ENCODE peak calls at places on chromosomes 13 and 19, in ten cellular contexts. A, O, N, D, G, E, F, W, C and L are unnamed samples.

GRCh38 chr13:53010374-53011105 is 18.1 kb upstream of the OLFM4 start:
- DNase-seq in A (no peak), O (no peak), N (no peak), D (no peak), G (no peak), E (no peak), F (no peak), W (no peak), C (no peak), L (no peak)

GRCh38 chr13:23672616-23673015 is 102.4 kb downstream of the TNFRSF19 start:
- DNase-seq in A (no peak), O (peak), N (no peak), D (no peak), G (no peak), E (no peak), F (no peak), W (no peak), C (no peak), L (no peak)

GRCh38 chr19:11578342-11579142 is 1.1 kb upstream of the ACP5 start:
- DNase-seq in A (peak), O (no peak), N (no peak), D (no peak), G (peak), E (peak), F (no peak), W (no peak), C (peak), L (no peak)

GRCh38 chr13:70173236-70173959 is 65.1 kb upstream of the KLHL1 start:
- DNase-seq in A (no peak), O (no peak), N (no peak), D (no peak), G (no peak), E (no peak), F (no peak), W (no peak), C (no peak), L (no peak)

GRCh38 chr19:18020212-18021067 is 12.5 kb downstream of the ARRDC2 start:
- DNase-seq in A (no peak), O (peak), N (no peak), D (peak), G (peak), E (peak), F (no peak), W (no peak), C (peak), L (no peak)

GRCh38 chr13:94305463-94305862 is 174.0 kb downstream of the DCT start:
- DNase-seq in A (no peak), O (peak), N (no peak), D (peak), G (no peak), E (no peak), F (no peak), W (peak), C (no peak), L (no peak)

GRCh38 chr13:35475131-35475959 is 1.1 kb downstream of the MAB21L1 start:
- DNase-seq in A (no peak), O (peak), N (peak), D (peak), G (no peak), E (peak), F (peak), W (peak), C (no peak), L (peak)

GRCh38 chr13:26618726-26619125 is 61.2 kb downstream of the WASF3 start:
- DNase-seq in A (no peak), O (no peak), N (no peak), D (no peak), G (no peak), E (no peak), F (no peak), W (no peak), C (no peak), L (no peak)

GRCh38 chr19:6164906-6165531 is 29.6 kb downstream of the ACSBG2 start:
- DNase-seq in A (no peak), O (no peak), N (no peak), D (no peak), G (no peak), E (no peak), F (no peak), W (no peak), C (no peak), L (no peak)

GRCh38 chr13:50403311-50403710 is 388.1 kb downstream of the KCNRG start:
- DNase-seq in A (no peak), O (no peak), N (no peak), D (no peak), G (no peak), E (no peak), F (no peak), W (no peak), C (no peak), L (no peak)

GRCh38 chr13:32496574-32497160 is 41.9 kb downstream of the N4BP2L2 start:
- DNase-seq in A (no peak), O (no peak), N (no peak), D (no peak), G (no peak), E (no peak), F (no peak), W (peak), C (no peak), L (no peak)

GRCh38 chr19:20287070-20287469 is 120.1 kb downstream of the ZNF486 start:
- DNase-seq in A (no peak), O (no peak), N (no peak), D (no peak), G (no peak), E (no peak), F (no peak), W (no peak), C (no peak), L (no peak)

GRCh38 chr19:55283548-55284393 is at the start of gene BRSK1:
- DNase-seq in A (peak), O (peak), N (peak), D (peak), G (peak), E (no peak), F (peak), W (peak), C (no peak), L (no peak)

GRCh38 chr13:49980266-49980665 is 16.6 kb upstream of the TRIM13 start:
- DNase-seq in A (no peak), O (peak), N (no peak), D (no peak), G (no peak), E (no peak), F (no peak), W (no peak), C (no peak), L (no peak)

GRCh38 chr19:10773969-10774368 is 56.1 kb downstream of the DNM2 start:
- DNase-seq in A (no peak), O (no peak), N (no peak), D (no peak), G (no peak), E (no peak), F (no peak), W (no peak), C (no peak), L (no peak)

GRCh38 chr13:41645313-41645712 is 188.0 kb downstream of the RGCC start:
- DNase-seq in A (no peak), O (peak), N (no peak), D (peak), G (no peak), E (no peak), F (no peak), W (peak), C (peak), L (no peak)

GRCh38 chr19:21128901-21129698 is 12.7 kb upstream of the ZNF431 start:
- DNase-seq in A (no peak), O (peak), N (no peak), D (no peak), G (no peak), E (no peak), F (no peak), W (no peak), C (no peak), L (no peak)

GRCh38 chr13:35349673-35350278 is 126.7 kb downstream of the MAB21L1 start:
- DNase-seq in A (no peak), O (peak), N (no peak), D (peak), G (no peak), E (no peak), F (no peak), W (peak), C (no peak), L (no peak)

GRCh38 chr19:7228935-7229541 is 65.2 kb downstream of the INSR start:
- DNase-seq in A (no peak), O (no peak), N (no peak), D (no peak), G (no peak), E (no peak), F (no peak), W (no peak), C (no peak), L (no peak)

GRCh38 chr19:54115071-54116063 is at the start of the genes PRPF31 and TFPT:
- DNase-seq in A (peak), O (peak), N (peak), D (peak), G (peak), E (peak), F (peak), W (peak), C (peak), L (no peak)
- TF ChIP-seq CTCF in A (no peak), O (no peak), N (no peak), D (no peak), G (no peak), E (no peak), F (peak), W (no peak), C (no peak), L (peak)

DNA sequence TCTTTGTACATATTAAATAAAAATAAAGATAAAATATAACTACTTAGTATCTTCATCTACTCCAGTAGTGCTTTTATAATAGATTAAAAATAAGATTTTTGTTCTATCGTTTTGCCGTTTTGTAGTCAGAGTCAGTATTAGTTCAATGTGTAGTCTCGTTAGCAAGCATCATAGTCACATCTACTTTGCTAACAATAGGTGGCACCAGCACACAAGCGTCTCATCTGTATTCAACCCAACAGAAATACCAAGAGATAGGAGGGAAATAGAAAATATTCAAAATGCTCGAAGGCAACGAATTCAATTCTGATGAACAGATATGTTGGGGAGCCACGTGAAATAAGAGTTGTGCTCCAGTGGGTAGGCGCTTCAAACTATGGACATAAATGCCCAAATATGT is 21.4 kb upstream of the MICU2 start:
- DNase-seq in A (no peak), O (peak), N (no peak), D (no peak), G (no peak), E (no peak), F (no peak), W (peak), C (no peak), L (no peak)
- TF ChIP-seq CTCF in A (peak), O (peak), N (peak), D (peak), G (peak), E (no peak), F (no peak), W (peak), C (peak), L (peak)

GRCh38 chr19:23439623-23440022 is 44.4 kb upstream of the ZNF91 start:
- DNase-seq in A (no peak), O (no peak), N (no peak), D (no peak), G (no peak), E (no peak), F (no peak), W (no peak), C (no peak), L (no peak)
- TF ChIP-seq CTCF in A (no peak), O (peak), N (peak), D (peak), G (peak), E (no peak), F (peak), W (peak), C (no peak), L (no peak)

GRCh38 chr13:39215971-39216370 is 177.7 kb downstream of the NHLRC3 start:
- DNase-seq in A (no peak), O (no peak), N (no peak), D (no peak), G (no peak), E (no peak), F (no peak), W (no peak), C (no peak), L (no peak)

GRCh38 chr13:39209731-39210633 is 171.7 kb downstream of the NHLRC3 start:
- DNase-seq in A (no peak), O (peak), N (no peak), D (no peak), G (no peak), E (no peak), F (no peak), W (peak), C (no peak), L (no peak)

GRCh38 chr13:39210961-39211534 is 172.8 kb downstream of the NHLRC3 start:
- DNase-seq in A (no peak), O (no peak), N (no peak), D (no peak), G (no peak), E (no peak), F (no peak), W (no peak), C (no peak), L (no peak)
- TF ChIP-seq CTCF in A (no peak), O (no peak), N (no peak), D (no peak), G (no peak), E (no peak), F (no peak), W (no peak), C (no peak), L (peak)

GRCh38 chr19:38012944-38013343 is 105.9 kb downstream of the SIPA1L3 start:
- DNase-seq in A (no peak), O (no peak), N (no peak), D (no peak), G (no peak), E (no peak), F (no peak), W (no peak), C (no peak), L (no peak)

GRCh38 chr19:38011426-38011825 is 104.4 kb downstream of the SIPA1L3 start:
- DNase-seq in A (no peak), O (no peak), N (no peak), D (no peak), G (no peak), E (no peak), F (no peak), W (no peak), C (no peak), L (no peak)

GRCh38 chr19:38012290-38012689 is 105.3 kb downstream of the SIPA1L3 start:
- DNase-seq in A (no peak), O (no peak), N (no peak), D (no peak), G (no peak), E (no peak), F (no peak), W (no peak), C (no peak), L (no peak)

GRCh38 chr19:38006361-38007045 is 99.5 kb downstream of the SIPA1L3 start:
- DNase-seq in A (no peak), O (no peak), N (no peak), D (no peak), G (no peak), E (no peak), F (no peak), W (no peak), C (no peak), L (no peak)

GRCh38 chr19:38009650-38010229 is 102.7 kb downstream of the SIPA1L3 start:
- DNase-seq in A (no peak), O (no peak), N (no peak), D (no peak), G (no peak), E (no peak), F (no peak), W (no peak), C (no peak), L (no peak)
- TF ChIP-seq CTCF in A (no peak), O (no peak), N (no peak), D (no peak), G (no peak), E (no peak), F (no peak), W (no peak), C (no peak), L (no peak)

GRCh38 chr13:36915106-36915505 is 4.9 kb downstream of the SMAD9 start:
- DNase-seq in A (no peak), O (no peak), N (no peak), D (no peak), G (no peak), E (no peak), F (no peak), W (no peak), C (no peak), L (no peak)

GRCh38 chr13:36913463-36913862 is 6.6 kb downstream of the SMAD9 start:
- DNase-seq in A (no peak), O (no peak), N (no peak), D (no peak), G (no peak), E (no peak), F (no peak), W (no peak), C (no peak), L (no peak)

GRCh38 chr13:36912369-36912768 is 7.7 kb downstream of the SMAD9 start:
- DNase-seq in A (no peak), O (peak), N (no peak), D (no peak), G (no peak), E (no peak), F (no peak), W (no peak), C (no peak), L (no peak)

GRCh38 chr13:36914648-36915047 is 5.4 kb downstream of the SMAD9 start:
- DNase-seq in A (no peak), O (no peak), N (no peak), D (no peak), G (no peak), E (no peak), F (no peak), W (no peak), C (no peak), L (no peak)

GRCh38 chr13:36912983-36913382 is 7.1 kb downstream of the SMAD9 start:
- DNase-seq in A (no peak), O (no peak), N (no peak), D (no peak), G (no peak), E (no peak), F (no peak), W (no peak), C (no peak), L (no peak)
- TF ChIP-seq CTCF in A (no peak), O (no peak), N (no peak), D (no peak), G (no peak), E (no peak), F (no peak), W (no peak), C (no peak), L (no peak)

GRCh38 chr13:113061796-113062425 is 43.7 kb upstream of the F7 start:
- DNase-seq in A (no peak), O (no peak), N (no peak), D (no peak), G (no peak), E (peak), F (no peak), W (no peak), C (peak), L (peak)

GRCh38 chr13:113064000-113064533 is 41.5 kb upstream of the F7 start:
- DNase-seq in A (no peak), O (no peak), N (no peak), D (no peak), G (no peak), E (peak), F (no peak), W (no peak), C (no peak), L (peak)

GRCh38 chr13:113064534-113065405 is 40.8 kb upstream of the F7 start:
- DNase-seq in A (no peak), O (peak), N (no peak), D (no peak), G (no peak), E (peak), F (no peak), W (peak), C (no peak), L (peak)

GRCh38 chr13:113062691-113063090 is 42.9 kb upstream of the F7 start:
- DNase-seq in A (no peak), O (no peak), N (no peak), D (no peak), G (no peak), E (peak), F (no peak), W (no peak), C (peak), L (peak)

GRCh38 chr13:113063091-113063491 is 42.5 kb upstream of the F7 start:
- DNase-seq in A (no peak), O (no peak), N (no peak), D (no peak), G (no peak), E (peak), F (no peak), W (no peak), C (peak), L (peak)
- TF ChIP-seq CTCF in A (no peak), O (no peak), N (no peak), D (no peak), G (no peak), E (no peak), F (no peak), W (no peak), C (no peak), L (no peak)

GRCh38 chr13:62933809-62934208 is 1518.2 kb upstream of the PCDH20 start:
- DNase-seq in A (no peak), O (no peak), N (no peak), D (no peak), G (no peak), E (no peak), F (no peak), W (no peak), C (no peak), L (no peak)

GRCh38 chr13:62931901-62932883 is 1516.5 kb upstream of the PCDH20 start:
- DNase-seq in A (no peak), O (peak), N (no peak), D (peak), G (no peak), E (no peak), F (no peak), W (no peak), C (no peak), L (no peak)
- TF ChIP-seq CTCF in A (no peak), O (no peak), N (no peak), D (no peak), G (no peak), E (no peak), F (no peak), W (no peak), C (no peak), L (no peak)

GRCh38 chr13:46962286-46962941 is 65.6 kb upstream of the HTR2A start:
- DNase-seq in A (no peak), O (peak), N (no peak), D (peak), G (no peak), E (no peak), F (no peak), W (peak), C (no peak), L (no peak)
- TF ChIP-seq CTCF in A (peak), O (peak), N (peak), D (peak), G (peak), E (no peak), F (peak), W (peak), C (peak), L (peak)